ENCODE peak calls at places on chromosome 4, in six cellular contexts. R is IMR-90; J is AG09309; A is Ammon's horn; E is activated CD4-positive, alpha-beta T cell treated with anti-CD3 and anti-CD28 coated beads, Interleukin-2, amount 50 U/mL, for 4 hours; S is Caco-2. W is an unnamed sample.

GRCh38 chr4:56261027-56261426 is 126.3 kb downstream of the AASDH start:
- DNase-seq in R (no peak), J (no peak), A (peak; percentile 48), E (peak; percentile 3), S (no peak), W (no peak)

GRCh38 chr4:124854968-124855367 is 142.4 kb upstream of the ANKRD50 start:
- DNase-seq in R (peak; percentile 51), J (peak; percentile 32), A (no peak), E (no peak), S (no peak), W (no peak)

GRCh38 chr4:187312299-187312698 is 588.6 kb upstream of the FAT1 start:
- DNase-seq in R (no peak), J (no peak), A (no peak), E (no peak), S (no peak), W (no peak)

GRCh38 chr4:20259707-20260106 is 8.0 kb downstream of the SLIT2 start:
- DNase-seq in R (no peak), J (no peak), A (no peak), E (no peak), S (no peak), W (no peak)

GRCh38 chr4:74157116-74157742 is 689 bp upstream of the MTHFD2L start:
- DNase-seq in R (peak; percentile 65), J (no peak), A (no peak), E (no peak), S (no peak), W (no peak)

GRCh38 chr4:158858410-158859189 is 89.8 kb downstream of the FNIP2 start:
- DNase-seq in R (peak; percentile 71), J (peak; percentile 20), A (no peak), E (no peak), S (no peak), W (no peak)

GRCh38 chr4:32161382-32161781 is 1441.2 kb downstream of the PCDH7 start:
- DNase-seq in R (peak; percentile 48), J (no peak), A (no peak), E (no peak), S (no peak), W (no peak)

GRCh38 chr4:15078682-15079642 is 76.7 kb downstream of the CPEB2 start:
- DNase-seq in R (peak; percentile 57), J (peak; percentile 10), A (no peak), E (no peak), S (no peak), W (no peak)

GRCh38 chr4:94354474-94354896 is 11.8 kb upstream of the HPGDS start:
- DNase-seq in R (no peak), J (no peak), A (no peak), E (no peak), S (no peak), W (no peak)

GRCh38 chr4:156815717-156816319 is 155.8 kb downstream of the PDGFC start:
- DNase-seq in R (no peak), J (no peak), A (no peak), E (no peak), S (no peak), W (no peak)

GRCh38 chr4:61245321-61245720 is 45.2 kb downstream of the ADGRL3 start:
- DNase-seq in R (no peak), J (no peak), A (peak; percentile 47), E (no peak), S (no peak), W (no peak)

GRCh38 chr4:54050214-54050904 is 14.0 kb downstream of the CHIC2 start:
- DNase-seq in R (peak; percentile 78), J (no peak), A (no peak), E (no peak), S (no peak), W (no peak)

GRCh38 chr4:56244681-56245080 is 142.6 kb downstream of the AASDH start:
- DNase-seq in R (no peak), J (no peak), A (no peak), E (no peak), S (no peak), W (no peak)

GRCh38 chr4:100591156-100591876 is 73.5 kb upstream of the EMCN start:
- DNase-seq in R (no peak), J (no peak), A (no peak), E (no peak), S (no peak), W (no peak)

GRCh38 chr4:8642651-8643321 is 50.2 kb downstream of the CPZ start:
- DNase-seq in R (no peak), J (no peak), A (no peak), E (no peak), S (no peak), W (no peak)

GRCh38 chr4:138749303-138749702 is 266.3 kb upstream of the NOCT start:
- DNase-seq in R (peak; percentile 90), J (no peak), A (no peak), E (no peak), S (no peak), W (no peak)

GRCh38 chr4:183444953-183445543 is 612 bp downstream of the CDKN2AIP start:
- DNase-seq in R (no peak), J (no peak), A (no peak), E (no peak), S (peak; percentile 40), W (peak; percentile 35)

GRCh38 chr4:42048394-42048793 is 58.1 kb downstream of the SLC30A9 start:
- DNase-seq in R (peak; percentile 94), J (peak; percentile 32), A (no peak), E (no peak), S (no peak), W (peak; percentile 68)

GRCh38 chr4:142512161-142512560 is 333.9 kb downstream of the INPP4B start:
- DNase-seq in R (peak; percentile 51), J (no peak), A (no peak), E (no peak), S (no peak), W (no peak)

GRCh38 chr4:82275431-82276423 is 98.1 kb downstream of the HNRNPD start:
- DNase-seq in R (no peak), J (no peak), A (no peak), E (no peak), S (peak; percentile 43), W (no peak)

GRCh38 chr4:142703694-142704309 is 142.3 kb downstream of the INPP4B start:
- DNase-seq in R (no peak), J (no peak), A (no peak), E (no peak), S (no peak), W (no peak)

GRCh38 chr4:107721436-107722090 is 1.5 kb upstream of the PAPSS1 start:
- DNase-seq in R (no peak), J (no peak), A (no peak), E (peak; percentile 45), S (no peak), W (no peak)

GRCh38 chr4:1209821-1210220 is 37.4 kb upstream of the SPON2 start:
- DNase-seq in R (peak; percentile 80), J (no peak), A (peak; percentile 69), E (no peak), S (peak; percentile 27), W (no peak)

GRCh38 chr4:20172070-20172760 is 79.5 kb upstream of the SLIT2 start:
- DNase-seq in R (no peak), J (no peak), A (no peak), E (no peak), S (no peak), W (no peak)

GRCh38 chr4:81260443-81261102 is 45.6 kb upstream of the PRKG2 start:
- DNase-seq in R (no peak), J (no peak), A (no peak), E (no peak), S (no peak), W (no peak)

GRCh38 chr4:142708231-142708630 is 137.9 kb downstream of the INPP4B start:
- DNase-seq in R (no peak), J (no peak), A (no peak), E (no peak), S (no peak), W (no peak)

GRCh38 chr4:35300996-35301774 is 943.1 kb downstream of the ARAP2 start:
- DNase-seq in R (no peak), J (no peak), A (no peak), E (no peak), S (no peak), W (no peak)

GRCh38 chr4:109303141-109303499 is 662 bp upstream of the COL25A1 start:
- DNase-seq in R (no peak), J (no peak), A (peak; percentile 12), E (no peak), S (no peak), W (no peak)

GRCh38 chr4:29276150-29276549 is 1444.0 kb upstream of the PCDH7 start:
- DNase-seq in R (no peak), J (no peak), A (no peak), E (no peak), S (no peak), W (no peak)

GRCh38 chr4:110087116-110087708 is 111.2 kb downstream of the ELOVL6 start:
- DNase-seq in R (peak; percentile 83), J (peak; percentile 80), A (peak; percentile 28), E (no peak), S (no peak), W (peak; percentile 53)

GRCh38 chr4:27594917-27595316 is 734.3 kb downstream of the STIM2 start:
- DNase-seq in R (no peak), J (no peak), A (no peak), E (no peak), S (no peak), W (no peak)

GRCh38 chr4:108512615-108513505 is 107.5 kb upstream of the RPL34 start:
- DNase-seq in R (peak; percentile 66), J (peak; percentile 16), A (peak; percentile 63), E (peak; percentile 16), S (peak; percentile 63), W (no peak)

GRCh38 chr4:6205584-6205965 is 5.2 kb upstream of the JAKMIP1 start:
- DNase-seq in R (no peak), J (no peak), A (no peak), E (no peak), S (no peak), W (no peak)

GRCh38 chr4:82753238-82753637 is 45.4 kb downstream of the SCD5 start:
- DNase-seq in R (no peak), J (no peak), A (no peak), E (no peak), S (no peak), W (peak; percentile 38)

GRCh38 chr4:79201976-79202375 is 123.9 kb downstream of the NAA11 start:
- DNase-seq in R (no peak), J (no peak), A (no peak), E (no peak), S (no peak), W (no peak)

GRCh38 chr4:101969965-101970364 is 179.4 kb downstream of the BANK1 start:
- DNase-seq in R (no peak), J (no peak), A (no peak), E (no peak), S (no peak), W (no peak)

GRCh38 chr4:107283587-107284559 is 247.8 kb upstream of the DKK2 start:
- DNase-seq in R (peak; percentile 95), J (peak; percentile 84), A (no peak), E (no peak), S (no peak), W (peak; percentile 38)